ENCODE peak calls at places on chromosomes 5 and 9, in seven cellular contexts. M, W, P, Y, D, O and H are unnamed samples.

GRCh38 chr5:132025403-132025971 is 14.0 kb upstream of the ACSL6 start:
- DNase-seq in M (no peak), D (no peak), Y (no peak), P (no peak), W (no peak), O (no peak), H (no peak)

GRCh38 chr9:113996531-113997001 is 81.5 kb downstream of the AMBP start:
- DNase-seq in P (no peak), W (no peak), M (no peak), O (peak), D (no peak), Y (no peak), H (no peak)

GRCh38 chr9:114588671-114589526 is 1.3 kb downstream of the ATP6V1G1 start:
- DNase-seq in Y (no peak), O (no peak), W (peak), M (no peak), P (peak), D (peak), H (no peak)

GRCh38 chr5:41708604-41708940 is 161.7 kb downstream of the OXCT1 start:
- DNase-seq in Y (no peak), P (no peak), O (no peak), D (no peak), M (no peak), W (no peak), H (no peak)

GRCh38 chr5:93274291-93274690 is 306.7 kb downstream of the NR2F1-AS1 start:
- DNase-seq in P (peak), M (no peak), O (no peak), Y (no peak), W (peak), D (peak), H (no peak)

GRCh38 chr5:142627371-142628217 is 58.3 kb downstream of the FGF1 start:
- DNase-seq in D (no peak), M (no peak), Y (no peak), O (peak), P (peak), W (no peak), H (no peak)

GRCh38 chr9:84819446-84819845 is 149.9 kb downstream of the NTRK2 start:
- DNase-seq in Y (no peak), M (no peak), P (no peak), D (no peak), W (no peak), O (no peak), H (no peak)

GRCh38 chr5:137902389-137903133 is 13.3 kb downstream of the PKD2L2 start:
- DNase-seq in W (no peak), D (no peak), M (no peak), O (no peak), P (no peak), Y (no peak), H (no peak)

GRCh38 chr9:29613773-29614172 is 2040.5 kb upstream of the C9orf72 start:
- DNase-seq in Y (no peak), D (no peak), P (no peak), M (no peak), W (no peak), O (no peak), H (no peak)

DNA sequence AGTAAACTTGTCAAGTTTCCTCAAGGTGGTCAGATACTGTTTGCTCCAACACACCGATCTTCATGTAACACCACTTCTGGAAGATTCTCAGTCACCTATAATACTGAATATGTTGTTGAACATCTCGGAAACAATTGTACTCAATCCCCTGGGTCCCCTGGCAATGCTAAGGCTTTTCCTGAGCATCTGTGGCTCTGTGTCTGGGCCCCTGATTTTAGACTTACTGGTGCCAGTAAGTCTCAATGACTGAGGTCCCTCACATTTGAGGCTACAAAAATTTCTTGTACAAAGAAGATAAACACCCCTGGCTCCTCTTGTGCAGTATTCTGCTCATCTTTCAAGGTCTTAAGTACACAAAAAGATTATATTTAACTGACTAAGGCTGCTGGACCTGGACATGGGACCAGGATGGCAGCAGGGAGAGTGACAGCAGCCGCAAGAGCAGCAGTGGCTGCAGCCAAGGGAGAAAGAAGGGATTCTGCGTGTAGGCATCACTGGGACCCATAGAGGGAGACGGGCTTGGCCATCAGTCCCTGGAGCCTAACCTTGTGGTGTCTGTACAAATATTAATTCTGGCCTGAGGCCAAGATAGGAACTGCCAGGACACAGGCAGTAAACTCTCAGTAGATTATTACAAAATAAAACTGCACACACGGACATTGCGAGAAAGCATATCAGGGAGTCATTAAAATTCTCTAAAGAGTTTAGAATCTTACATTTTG is 49.0 kb upstream of the TNPO1 start:
- DNase-seq in Y (no peak), O (no peak), D (peak), P (no peak), W (peak), M (no peak), H (no peak)
- TF ChIP-seq CTCF in Y (peak), O (no peak), D (peak), P (no peak), W (no peak), M (no peak), H (peak)

GRCh38 chr5:12707560-12707959 is 803.3 kb upstream of the CTNND2 start:
- DNase-seq in M (no peak), O (no peak), D (no peak), P (no peak), Y (no peak), W (no peak), H (no peak)

GRCh38 chr5:12703254-12703653 is 799.0 kb upstream of the CTNND2 start:
- DNase-seq in M (no peak), Y (no peak), D (no peak), P (no peak), W (no peak), O (no peak), H (no peak)

GRCh38 chr5:12704955-12705354 is 800.7 kb upstream of the CTNND2 start:
- DNase-seq in O (no peak), D (no peak), M (no peak), W (peak), P (no peak), Y (no peak), H (no peak)
- TF ChIP-seq CTCF in O (no peak), D (no peak), M (no peak), W (peak), P (no peak), Y (peak), H (peak)

DNA sequence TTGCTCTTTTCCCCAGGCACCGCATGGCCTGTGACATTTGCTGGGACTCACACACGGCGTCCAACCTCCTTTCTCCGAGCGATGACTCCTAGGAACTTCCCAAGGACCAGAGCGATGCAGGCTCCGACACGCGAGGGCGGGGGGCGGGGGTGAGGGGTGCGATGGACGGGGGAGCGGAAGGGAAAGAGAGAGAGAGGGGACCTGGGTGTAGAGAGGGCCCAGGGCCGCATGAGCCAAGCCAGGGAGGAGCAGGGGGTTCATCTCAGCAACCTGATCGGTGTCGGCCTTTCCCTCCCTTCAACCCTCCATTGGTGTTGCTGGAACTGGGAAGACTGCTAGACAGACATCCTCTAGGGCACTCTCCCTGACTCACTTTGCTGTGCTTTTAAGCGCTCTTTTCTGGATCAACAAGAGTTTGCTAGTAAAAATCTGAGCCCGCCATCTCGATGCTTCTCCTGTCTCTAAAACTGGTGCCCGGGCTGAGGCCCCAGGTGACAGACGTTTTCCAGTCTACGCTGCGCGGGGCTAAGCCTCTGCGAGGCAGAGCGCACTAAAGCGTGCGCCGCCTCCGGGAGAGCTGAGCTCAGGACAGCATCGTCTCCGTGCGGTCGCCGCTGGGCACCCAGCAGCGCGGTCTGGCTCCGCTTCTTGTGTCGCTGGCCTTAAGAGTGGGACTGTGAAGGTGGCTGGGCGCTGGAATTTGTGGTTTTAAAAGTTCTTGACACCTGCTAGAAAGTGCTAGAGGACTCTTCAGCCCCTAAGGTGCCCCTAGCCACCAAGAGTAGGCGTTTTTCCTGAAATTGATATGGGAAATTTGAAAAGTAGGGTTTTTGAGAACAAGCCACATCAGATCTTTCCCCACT is 1.0 kb upstream of the TSLP start:
- DNase-seq in P (peak), Y (peak), D (no peak), W (no peak), M (peak), O (no peak), H (no peak)
- TF ChIP-seq CTCF in P (no peak), Y (peak), D (peak), W (no peak), M (no peak), O (no peak), H (no peak)

DNA sequence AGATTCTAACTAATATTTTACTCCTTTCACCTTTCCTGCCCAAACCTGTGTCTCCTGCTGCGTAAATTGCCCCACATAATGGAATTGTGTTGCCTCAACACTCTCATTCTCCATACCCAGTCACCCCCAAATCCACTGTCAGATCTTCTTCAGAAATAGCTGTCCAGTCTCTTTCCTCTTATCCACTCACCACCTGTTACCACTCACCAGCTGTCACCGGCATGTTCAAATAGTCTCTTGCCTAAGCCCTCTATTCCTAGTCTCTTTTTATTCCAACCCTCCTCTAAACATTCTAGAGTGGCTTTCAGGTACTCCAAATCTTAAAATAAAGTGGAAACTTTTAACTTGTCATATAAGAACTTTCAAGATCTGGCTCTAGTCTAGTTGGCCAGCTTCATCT is 262.0 kb upstream of the FBXL7 start:
- DNase-seq in D (no peak), Y (no peak), P (no peak), W (no peak), O (no peak), M (no peak), H (no peak)
- TF ChIP-seq CTCF in D (no peak), Y (no peak), P (no peak), W (no peak), O (no peak), M (no peak), H (no peak)

GRCh38 chr9:73265876-73266275 is 114.2 kb downstream of the ANXA1 start:
- DNase-seq in D (no peak), M (no peak), W (no peak), Y (no peak), O (no peak), P (no peak), H (no peak)

GRCh38 chr9:73270967-73271722 is 119.5 kb downstream of the ANXA1 start:
- DNase-seq in P (peak), O (no peak), M (no peak), W (peak), Y (no peak), D (peak), H (no peak)

GRCh38 chr9:73264636-73265035 is 113.0 kb downstream of the ANXA1 start:
- DNase-seq in D (no peak), W (no peak), M (no peak), Y (no peak), O (no peak), P (peak), H (no peak)

GRCh38 chr9:73269430-73270101 is 117.9 kb downstream of the ANXA1 start:
- DNase-seq in O (no peak), M (no peak), W (peak), P (peak), Y (no peak), D (no peak), H (no peak)
- TF ChIP-seq CTCF in O (no peak), M (no peak), W (peak), P (peak), Y (peak), D (peak), H (peak)

GRCh38 chr5:154820383-154820782 is 30.0 kb downstream of the FAXDC2 start:
- DNase-seq in M (no peak), W (no peak), O (no peak), D (no peak), Y (no peak), P (no peak), H (no peak)
- TF ChIP-seq CTCF in M (no peak), W (no peak), O (no peak), D (no peak), Y (no peak), P (no peak), H (no peak)

DNA sequence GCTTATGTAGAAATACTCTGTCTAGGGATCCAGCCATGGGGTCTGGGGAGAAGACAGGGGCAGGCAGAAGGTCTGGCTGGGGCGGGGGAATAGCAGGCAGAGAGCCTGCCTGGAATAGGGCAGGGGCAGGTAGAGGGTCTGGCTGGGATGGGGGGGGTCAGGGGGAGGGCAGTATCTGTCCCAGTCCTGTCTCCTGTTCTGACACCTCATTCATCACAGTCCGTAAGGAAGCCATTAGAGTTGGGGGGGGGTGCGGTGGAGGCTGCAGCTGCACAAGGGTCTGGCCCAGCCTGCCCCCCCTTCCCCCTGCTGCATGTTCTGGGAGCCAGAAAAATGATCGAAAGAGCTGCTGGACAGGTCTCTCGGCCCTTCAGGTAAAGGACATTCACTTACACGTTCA is 32.6 kb downstream of the CNTFR start:
- DNase-seq in D (no peak), O (no peak), P (no peak), Y (peak), W (no peak), M (no peak), H (no peak)
- TF ChIP-seq CTCF in D (no peak), O (no peak), P (no peak), Y (no peak), W (no peak), M (no peak), H (no peak)

GRCh38 chr9:131872006-131872405 is 132.1 kb upstream of the RAPGEF1 start:
- DNase-seq in P (no peak), D (no peak), O (no peak), M (no peak), Y (no peak), W (no peak), H (no peak)
- TF ChIP-seq CTCF in P (peak), D (peak), O (no peak), M (no peak), Y (peak), W (peak), H (peak)